ENCODE peak calls at places on chromosome 22, in nine cellular contexts. Z is small intestine, E is HL-60, O is tibial artery, L is brain microvascular endothelial cell, R is osteoblast, H is RWPE1, C is fibroblast of lung, K is OCI-LY7. W is an unnamed sample.
A peak's percentile ranks its signal among the peaks of the same experiment; 100 is the strongest.

GRCh38 chr22:19824197-19825015 is 30.3 kb downstream of the GNB1L start:
- DNase-seq in Z (peak; percentile 89), E (peak; percentile 55), O (peak; percentile 19), L (no peak), R (peak; percentile 60), H (peak; percentile 17), C (no peak), K (no peak), W (no peak)

GRCh38 chr22:19055801-19056200 is 66.4 kb downstream of the DGCR2 start:
- DNase-seq in Z (no peak), E (no peak), O (peak; percentile 56), L (no peak), R (no peak), H (no peak), C (no peak), K (no peak), W (no peak)

GRCh38 chr22:36144886-36145541 is 15.5 kb downstream of the APOL3 start:
- DNase-seq in Z (peak; percentile 57), E (no peak), O (peak; percentile 78), L (peak; percentile 61), R (peak; percentile 92), H (peak; percentile 25), C (peak; percentile 83), K (peak; percentile 57), W (peak; percentile 16)

GRCh38 chr22:30313527-30314385 is 13.0 kb downstream of the TBC1D10A start:
- DNase-seq in Z (peak; percentile 28), E (no peak), O (no peak), L (no peak), R (peak; percentile 42), H (no peak), C (no peak), K (no peak), W (no peak)

GRCh38 chr22:37609240-37610152 is 862 bp downstream of the GGA1 start:
- DNase-seq in Z (no peak), E (no peak), O (peak; percentile 67), L (peak; percentile 11), R (peak; percentile 91), H (peak; percentile 32), C (no peak), K (peak; percentile 51), W (no peak)

GRCh38 chr22:26321469-26321913 is 107.6 kb upstream of the ASPHD2 start:
- DNase-seq in Z (no peak), E (no peak), O (no peak), L (peak; percentile 57), R (peak; percentile 91), H (no peak), C (no peak), K (no peak), W (no peak)

GRCh38 chr22:44026630-44027511 is 2.8 kb downstream of the PARVB start:
- DNase-seq in Z (peak; percentile 57), E (peak; percentile 94), O (peak; percentile 86), L (peak; percentile 84), R (peak; percentile 68), H (no peak), C (peak; percentile 57), K (peak; percentile 79), W (peak; percentile 29)

GRCh38 chr22:26958378-26958777 is 301.0 kb downstream of the MIAT start:
- DNase-seq in Z (peak; percentile 10), E (no peak), O (no peak), L (no peak), R (no peak), H (no peak), C (no peak), K (no peak), W (no peak)

GRCh38 chr22:31313366-31314147 is 21.3 kb upstream of the PIK3IP1 start:
- DNase-seq in Z (peak; percentile 73), E (no peak), O (peak; percentile 86), L (peak; percentile 62), R (peak; percentile 89), H (peak; percentile 79), C (peak; percentile 67), K (peak; percentile 63), W (peak; percentile 51)

GRCh38 chr22:30127749-30128166 is 47.5 kb downstream of the HORMAD2 start:
- DNase-seq in Z (no peak), E (peak; percentile 56), O (no peak), L (peak; percentile 70), R (peak; percentile 74), H (no peak), C (peak; percentile 43), K (no peak), W (no peak)

GRCh38 chr22:41998361-41999261 is at the start of gene WBP2NL:
- DNase-seq in Z (peak; percentile 91), E (peak; percentile 74), O (peak; percentile 81), L (peak; percentile 58), R (peak; percentile 95), H (peak; percentile 95), C (peak; percentile 84), K (peak; percentile 86), W (peak; percentile 85)

GRCh38 chr22:41870786-41871185 is 37.9 kb downstream of the SREBF2 start:
- DNase-seq in Z (no peak), E (no peak), O (no peak), L (no peak), R (no peak), H (no peak), C (no peak), K (no peak), W (no peak)

GRCh38 chr22:49156662-49157285 is 670.9 kb downstream of the BRD1 start:
- DNase-seq in Z (peak; percentile 45), E (no peak), O (peak; percentile 27), L (no peak), R (peak; percentile 53), H (no peak), C (no peak), K (no peak), W (no peak)

GRCh38 chr22:36577019-36577418 is 48.1 kb upstream of the EIF3D start:
- DNase-seq in Z (no peak), E (no peak), O (no peak), L (peak; percentile 89), R (peak; percentile 94), H (peak; percentile 39), C (peak; percentile 22), K (no peak), W (no peak)

GRCh38 chr22:46378499-46379300 is 43.2 kb downstream of the TRMU start:
- DNase-seq in Z (peak; percentile 26), E (no peak), O (no peak), L (no peak), R (no peak), H (no peak), C (no peak), K (no peak), W (no peak)
- H3K27ac ChIP-seq in Z (no peak overlapping the region), E (no peak overlapping the region), O (no peak overlapping the region), L (no peak overlapping the region), R (no peak overlapping the region), H (peak overlapping the region; percentile 67), C (no peak overlapping the region), K (no peak overlapping the region), W (no peak overlapping the region)

GRCh38 chr22:40479887-40480538 is 109.6 kb downstream of the SGSM3 start:
- DNase-seq in Z (no peak), E (peak; percentile 73), O (no peak), L (no peak), R (no peak), H (no peak), C (peak; percentile 56), K (no peak), W (no peak)

GRCh38 chr22:40484906-40485660 is 114.7 kb downstream of the SGSM3 start:
- DNase-seq in Z (no peak), E (no peak), O (no peak), L (no peak), R (peak; percentile 47), H (no peak), C (peak; percentile 65), K (no peak), W (no peak)

GRCh38 chr22:40482886-40483285 is 112.5 kb downstream of the SGSM3 start:
- DNase-seq in Z (no peak), E (no peak), O (no peak), L (no peak), R (no peak), H (no peak), C (no peak), K (no peak), W (no peak)

GRCh38 chr22:40480996-40481395 is 110.6 kb downstream of the SGSM3 start:
- DNase-seq in Z (peak; percentile 27), E (no peak), O (no peak), L (no peak), R (no peak), H (no peak), C (no peak), K (no peak), W (no peak)

GRCh38 chr22:40482391-40482790 is 112.0 kb downstream of the SGSM3 start:
- DNase-seq in Z (peak; percentile 61), E (no peak), O (no peak), L (no peak), R (no peak), H (peak; percentile 21), C (no peak), K (no peak), W (no peak)
- H3K27ac ChIP-seq in Z (no peak overlapping the region), E (no peak overlapping the region), O (no peak overlapping the region), L (no peak overlapping the region), R (no peak overlapping the region), H (peak overlapping the region; percentile 89), C (no peak overlapping the region), K (no peak overlapping the region), W (no peak overlapping the region)

DNA sequence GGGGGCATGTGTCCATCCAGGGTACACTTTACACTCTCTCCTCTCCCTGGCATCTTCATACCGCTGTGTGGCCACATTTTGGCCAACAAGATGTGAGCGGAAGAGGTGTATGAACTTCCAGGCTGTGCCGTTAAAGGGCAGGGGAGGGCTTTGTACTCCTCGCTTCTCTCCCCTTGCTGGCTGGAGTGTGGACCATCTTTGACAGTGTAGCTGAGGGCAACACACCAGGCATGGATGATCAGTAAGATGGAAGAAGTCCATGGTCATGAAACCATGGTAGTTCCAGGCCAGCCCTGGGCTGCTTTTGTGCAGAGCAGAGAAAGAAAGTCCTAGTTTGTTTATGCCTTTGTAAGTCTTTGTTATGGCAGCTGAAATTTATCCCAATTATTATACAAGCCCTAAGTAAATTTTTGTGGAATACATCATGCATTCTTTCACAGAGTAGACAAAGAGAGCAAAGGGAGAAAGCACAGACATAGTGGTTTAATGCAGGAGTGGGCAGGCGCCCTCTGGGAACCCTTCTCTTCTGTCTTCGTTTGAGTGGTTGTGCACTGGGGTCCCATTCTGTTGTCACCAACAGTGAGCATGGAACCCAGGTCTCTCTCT is 70.4 kb downstream of the FBXO7 start:
- DNase-seq in Z (no peak), E (no peak), O (no peak), L (no peak), R (peak; percentile 71), H (no peak), C (peak; percentile 51), K (no peak), W (no peak)
- H3K27ac ChIP-seq in Z (no peak overlapping the region), E (no peak overlapping the region), O (no peak overlapping the region), L (no peak overlapping the region), R (peak overlapping the region; percentile 61), H (no peak overlapping the region), C (no peak overlapping the region), K (no peak overlapping the region), W (no peak overlapping the region)

GRCh38 chr22:45692549-45692948 is 20.9 kb downstream of the ATXN10 start:
- DNase-seq in Z (no peak), E (no peak), O (no peak), L (no peak), R (peak; percentile 81), H (no peak), C (peak; percentile 28), K (no peak), W (no peak)
- H3K27ac ChIP-seq in Z (no peak overlapping the region), E (no peak overlapping the region), O (no peak overlapping the region), L (peak overlapping the region; percentile 2), R (peak overlapping the region; percentile 50), H (no peak overlapping the region), C (no peak overlapping the region), K (no peak overlapping the region), W (no peak overlapping the region)

W was measured in CD8-positive, alpha-beta T cell.